ENCODE peak calls at places on chromosome 9, in four cellular contexts. L is heart left ventricle, Q is cardiac muscle cell, I is glutamatergic neuron. N is an unnamed sample.

GRCh38 chr9:88766778-88767503 is 224.3 kb upstream of the S1PR3 start:
- DNase-seq in L (no peak), Q (peak; percentile 81), I (no peak), N (no peak)

GRCh38 chr9:128494108-128494742 is 10.3 kb upstream of the GLE1 start:
- DNase-seq in L (peak; percentile 67), Q (peak; percentile 63), I (no peak), N (no peak)

GRCh38 chr9:86082870-86083269 is 16.5 kb downstream of the GOLM1 start:
- DNase-seq in L (no peak), Q (peak; percentile 29), I (no peak), N (no peak)

GRCh38 chr9:137311171-137311970 is 9.3 kb upstream of the NRARP start:
- DNase-seq in L (peak; percentile 28), Q (no peak), I (peak; percentile 18), N (no peak)

GRCh38 chr9:127225747-127226646 is 38.6 kb upstream of the GARNL3 start:
- DNase-seq in L (no peak), Q (no peak), I (no peak), N (no peak)

GRCh38 chr9:2017459-2018161 is 2.5 kb downstream of the SMARCA2 start:
- DNase-seq in L (peak; percentile 83), Q (peak; percentile 84), I (peak; percentile 43), N (peak; percentile 62)

GRCh38 chr9:5326893-5327548 is 12.7 kb downstream of the RLN1 start:
- DNase-seq in L (no peak), Q (peak; percentile 2), I (peak; percentile 73), N (peak; percentile 38)

GRCh38 chr9:129482521-129483466 is 138.1 kb downstream of the C9orf50 start:
- DNase-seq in L (peak; percentile 93), Q (peak; percentile 95), I (peak; percentile 65), N (peak; percentile 80)

GRCh38 chr9:77488439-77489126 is 159.5 kb downstream of the GNA14 start:
- DNase-seq in L (no peak), Q (peak; percentile 50), I (no peak), N (no peak)

GRCh38 chr9:125984461-125984860 is 237.3 kb downstream of the PBX3 start:
- DNase-seq in L (no peak), Q (no peak), I (no peak), N (no peak)

GRCh38 chr9:5842926-5843325 is 10.0 kb upstream of the ERMP1 start:
- DNase-seq in L (no peak), Q (no peak), I (no peak), N (no peak)

GRCh38 chr9:95771556-95772280 is 103.8 kb upstream of the ERCC6L2 start:
- DNase-seq in L (no peak), Q (peak; percentile 89), I (no peak), N (peak; percentile 49)

GRCh38 chr9:37449877-37450632 is 15.2 kb downstream of the ZBTB5 start:
- DNase-seq in L (no peak), Q (no peak), I (no peak), N (no peak)
- TF ChIP-seq CTCF in L (no peak), Q (no peak), I (no peak), N (no peak)

DNA sequence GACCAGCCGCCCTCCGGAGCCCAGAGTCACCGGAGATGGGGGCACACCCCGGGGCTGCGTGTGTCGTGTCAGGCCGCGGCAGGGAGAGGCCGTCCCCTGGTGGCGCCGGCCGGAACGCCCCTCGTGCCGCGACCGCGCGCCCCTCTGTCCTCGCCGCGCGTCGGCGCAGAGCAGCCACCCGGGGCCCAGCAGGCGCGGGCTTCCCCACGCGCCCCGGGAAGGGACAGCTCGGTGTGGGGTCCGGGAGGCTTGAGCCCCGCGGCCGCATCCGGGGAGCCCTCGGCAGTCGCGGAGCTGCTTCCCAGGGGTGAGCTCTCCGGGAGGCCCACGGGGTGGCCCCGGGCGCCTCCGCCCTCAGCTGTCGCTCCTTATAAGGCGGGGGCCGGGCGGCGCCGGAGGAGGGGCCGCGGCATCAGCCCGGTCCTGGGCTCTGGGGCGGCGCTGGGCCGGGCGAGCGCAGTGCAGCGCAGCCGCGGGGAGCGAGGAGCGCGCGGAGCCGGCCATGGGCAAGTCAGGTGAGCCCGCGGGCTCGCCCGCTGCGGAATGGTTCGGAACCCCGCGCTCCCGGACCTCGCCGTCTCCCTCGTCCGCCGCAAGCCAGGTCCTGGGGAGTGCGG is at the start of gene GLIPR2:
- DNase-seq in L (peak; percentile 84), Q (peak; percentile 79), I (peak; percentile 71), N (peak; percentile 72)
- TF ChIP-seq CTCF in L (no peak), Q (peak; percentile 6), I (peak; percentile 45), N (peak; percentile 41)

DNA sequence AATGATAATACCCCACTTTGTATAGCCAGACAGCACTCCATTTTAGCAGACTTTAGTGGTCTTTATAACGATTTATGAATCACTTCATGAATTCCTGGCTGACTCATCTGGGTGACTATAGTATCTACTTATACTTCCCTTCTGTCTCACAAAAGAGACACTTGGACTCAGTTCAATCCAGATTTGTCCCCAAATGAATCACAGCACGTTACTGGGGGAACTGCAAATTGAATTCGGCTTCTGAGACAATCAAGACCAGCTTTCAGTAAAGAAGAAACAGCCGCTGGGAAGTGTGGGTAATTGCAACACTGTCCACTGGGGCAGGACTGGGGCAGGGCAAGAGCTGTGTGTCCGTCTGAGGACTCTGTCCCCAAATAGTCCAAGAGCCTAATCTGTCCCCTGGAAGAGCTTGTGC is 337.3 kb upstream of the RFX3 start:
- DNase-seq in L (no peak), Q (peak; percentile 70), I (no peak), N (no peak)
- TF ChIP-seq CTCF in L (no peak), Q (peak; percentile 10), I (no peak), N (no peak)

GRCh38 chr9:133783331-133783731 is 45.2 kb upstream of the SARDH start:
- DNase-seq in L (no peak), Q (no peak), I (no peak), N (no peak)
- TF ChIP-seq CTCF in L (no peak), Q (no peak), I (no peak), N (no peak)